ENCODE peak calls at places on chromosome 19, in six cellular contexts. One of them, this sample, is unnamed.

GRCh38 chr19:37992761-37993160 is 85.8 kb downstream of the SIPA1L3 start:
- DNase-seq in body of pancreas: no peak
- DNase-seq in breast epithelium: no peak
- DNase-seq in endodermal cell: no peak
- DNase-seq in heart right ventricle: no peak
- DNase-seq in stomach: no peak
- DNase-seq in this sample: no peak

GRCh38 chr19:10655457-10656312 is 1.5 kb downstream of the ILF3 start:
- DNase-seq in heart right ventricle: no peak
- DNase-seq in endodermal cell: peak; percentile 70
- DNase-seq in body of pancreas: peak; percentile 70
- DNase-seq in breast epithelium: no peak
- DNase-seq in stomach: no peak
- DNase-seq in this sample: no peak

GRCh38 chr19:11067356-11068113 is 21.7 kb upstream of the LDLR start:
- DNase-seq in body of pancreas: no peak
- DNase-seq in heart right ventricle: no peak
- DNase-seq in stomach: no peak
- DNase-seq in endodermal cell: no peak
- DNase-seq in breast epithelium: no peak
- DNase-seq in this sample: no peak

GRCh38 chr19:42091300-42092266 is 15.6 kb downstream of the ZNF574 start:
- DNase-seq in heart right ventricle: no peak
- DNase-seq in breast epithelium: no peak
- DNase-seq in endodermal cell: no peak
- DNase-seq in stomach: peak; percentile 62
- DNase-seq in body of pancreas: no peak
- DNase-seq in this sample: no peak

GRCh38 chr19:38298841-38299680 is 5.0 kb upstream of the C19orf33 start:
- DNase-seq in heart right ventricle: no peak
- DNase-seq in body of pancreas: no peak
- DNase-seq in endodermal cell: no peak
- DNase-seq in breast epithelium: no peak
- DNase-seq in stomach: no peak
- DNase-seq in this sample: peak; percentile 10

GRCh38 chr19:39637891-39638290 is 17.8 kb upstream of the LGALS16 start:
- DNase-seq in endodermal cell: no peak
- DNase-seq in body of pancreas: no peak
- DNase-seq in heart right ventricle: no peak
- DNase-seq in stomach: no peak
- DNase-seq in breast epithelium: no peak
- DNase-seq in this sample: no peak

GRCh38 chr19:3555653-3556422 is 1.5 kb downstream of the MFSD12 start:
- DNase-seq in body of pancreas: no peak
- DNase-seq in stomach: no peak
- DNase-seq in heart right ventricle: no peak
- DNase-seq in endodermal cell: no peak
- DNase-seq in breast epithelium: no peak
- DNase-seq in this sample: no peak

GRCh38 chr19:48558018-48558684 is 6.2 kb downstream of the SULT2B1 start:
- DNase-seq in breast epithelium: no peak
- DNase-seq in body of pancreas: peak; percentile 54
- DNase-seq in heart right ventricle: no peak
- DNase-seq in stomach: peak; percentile 80
- DNase-seq in endodermal cell: peak; percentile 80
- DNase-seq in this sample: no peak

GRCh38 chr19:34171539-34171876 is 796 bp upstream of the LSM14A start:
- DNase-seq in body of pancreas: no peak
- DNase-seq in stomach: no peak
- DNase-seq in endodermal cell: no peak
- DNase-seq in heart right ventricle: no peak
- DNase-seq in breast epithelium: no peak
- DNase-seq in this sample: peak; percentile 74

GRCh38 chr19:11019824-11020223 is 59.0 kb downstream of the SMARCA4 start:
- DNase-seq in breast epithelium: no peak
- DNase-seq in heart right ventricle: peak; percentile 26
- DNase-seq in stomach: no peak
- DNase-seq in body of pancreas: peak; percentile 19
- DNase-seq in endodermal cell: no peak
- DNase-seq in this sample: no peak

GRCh38 chr19:47487551-47488515 is 3.8 kb upstream of the KPTN start:
- DNase-seq in stomach: no peak
- DNase-seq in breast epithelium: no peak
- DNase-seq in heart right ventricle: no peak
- DNase-seq in endodermal cell: no peak
- DNase-seq in body of pancreas: no peak
- DNase-seq in this sample: no peak

GRCh38 chr19:54444737-54445136 is 4.3 kb upstream of the LENG8 start:
- DNase-seq in endodermal cell: no peak
- DNase-seq in breast epithelium: no peak
- DNase-seq in body of pancreas: peak; percentile 68
- DNase-seq in stomach: no peak
- DNase-seq in heart right ventricle: no peak
- DNase-seq in this sample: no peak

GRCh38 chr19:44607049-44607448 is 6.3 kb upstream of the IGSF23 start:
- DNase-seq in heart right ventricle: peak; percentile 50
- DNase-seq in breast epithelium: no peak
- DNase-seq in stomach: no peak
- DNase-seq in endodermal cell: no peak
- DNase-seq in body of pancreas: no peak
- DNase-seq in this sample: no peak

GRCh38 chr19:33759356-33759755 is 37.3 kb upstream of the KCTD15 start:
- DNase-seq in body of pancreas: no peak
- DNase-seq in heart right ventricle: no peak
- DNase-seq in stomach: no peak
- DNase-seq in endodermal cell: no peak
- DNase-seq in breast epithelium: no peak
- DNase-seq in this sample: no peak

GRCh38 chr19:38650180-38650775 is 2.8 kb downstream of the ACTN4 start:
- DNase-seq in endodermal cell: peak; percentile 69
- DNase-seq in heart right ventricle: no peak
- DNase-seq in stomach: peak; percentile 43
- DNase-seq in breast epithelium: no peak
- DNase-seq in body of pancreas: peak; percentile 39
- DNase-seq in this sample: no peak

GRCh38 chr19:2768365-2769132 is 14.5 kb downstream of the SGTA start:
- DNase-seq in endodermal cell: no peak
- DNase-seq in breast epithelium: no peak
- DNase-seq in stomach: no peak
- DNase-seq in body of pancreas: no peak
- DNase-seq in heart right ventricle: no peak
- DNase-seq in this sample: no peak

GRCh38 chr19:16441661-16442071 is 30.1 kb downstream of the EPS15L1 start:
- DNase-seq in stomach: no peak
- DNase-seq in endodermal cell: peak; percentile 89
- DNase-seq in breast epithelium: no peak
- DNase-seq in body of pancreas: no peak
- DNase-seq in heart right ventricle: no peak
- DNase-seq in this sample: no peak

GRCh38 chr19:28920269-28921066 is 292.5 kb downstream of the UQCRFS1 start:
- DNase-seq in endodermal cell: peak; percentile 75
- DNase-seq in heart right ventricle: no peak
- DNase-seq in body of pancreas: no peak
- DNase-seq in stomach: no peak
- DNase-seq in breast epithelium: no peak
- DNase-seq in this sample: no peak

GRCh38 chr19:50975766-50976165 is 6.4 kb upstream of the KLK6 start:
- DNase-seq in breast epithelium: peak; percentile 88
- DNase-seq in stomach: no peak
- DNase-seq in body of pancreas: no peak
- DNase-seq in endodermal cell: peak; percentile 90
- DNase-seq in heart right ventricle: no peak
- DNase-seq in this sample: no peak

GRCh38 chr19:3849092-3849491 is 19.7 kb downstream of the ZFR2 start:
- DNase-seq in body of pancreas: peak; percentile 19
- DNase-seq in endodermal cell: peak; percentile 88
- DNase-seq in breast epithelium: no peak
- DNase-seq in stomach: peak; percentile 31
- DNase-seq in heart right ventricle: peak; percentile 10
- DNase-seq in this sample: no peak

GRCh38 chr19:17021793-17022590 is 4.6 kb downstream of the CPAMD8 start:
- DNase-seq in endodermal cell: no peak
- DNase-seq in body of pancreas: no peak
- DNase-seq in breast epithelium: peak; percentile 51
- DNase-seq in heart right ventricle: no peak
- DNase-seq in stomach: no peak
- DNase-seq in this sample: no peak

GRCh38 chr19:10717356-10718204 is at the start of gene DNM2:
- DNase-seq in endodermal cell: peak; percentile 100
- DNase-seq in stomach: peak; percentile 99
- DNase-seq in heart right ventricle: peak; percentile 100
- DNase-seq in body of pancreas: peak; percentile 98
- DNase-seq in breast epithelium: peak; percentile 100
- DNase-seq in this sample: peak; percentile 100

GRCh38 chr19:2603320-2603719 is 99.2 kb downstream of the GNG7 start:
- DNase-seq in body of pancreas: no peak
- DNase-seq in heart right ventricle: peak; percentile 47
- DNase-seq in stomach: no peak
- DNase-seq in endodermal cell: peak; percentile 77
- DNase-seq in breast epithelium: no peak
- DNase-seq in this sample: no peak

GRCh38 chr19:48724796-48725753 is 5.5 kb upstream of the MAMSTR start:
- DNase-seq in breast epithelium: no peak
- DNase-seq in heart right ventricle: peak; percentile 93
- DNase-seq in stomach: no peak
- DNase-seq in body of pancreas: peak; percentile 46
- DNase-seq in endodermal cell: peak; percentile 69
- DNase-seq in this sample: peak; percentile 63

GRCh38 chr19:38534574-38534973 is 83.2 kb downstream of the MAP4K1 start:
- DNase-seq in heart right ventricle: no peak
- DNase-seq in stomach: no peak
- DNase-seq in body of pancreas: no peak
- DNase-seq in breast epithelium: no peak
- DNase-seq in endodermal cell: no peak
- DNase-seq in this sample: no peak

GRCh38 chr19:11204943-11205349 is 7.6 kb upstream of the KANK2 start:
- DNase-seq in breast epithelium: no peak
- DNase-seq in heart right ventricle: peak; percentile 48
- DNase-seq in endodermal cell: no peak
- DNase-seq in stomach: no peak
- DNase-seq in body of pancreas: peak; percentile 37
- DNase-seq in this sample: no peak

GRCh38 chr19:38210458-38210987 is 13.5 kb downstream of the DPF1 start:
- DNase-seq in stomach: no peak
- DNase-seq in breast epithelium: peak; percentile 22
- DNase-seq in heart right ventricle: peak; percentile 62
- DNase-seq in body of pancreas: peak; percentile 35
- DNase-seq in endodermal cell: peak; percentile 93
- DNase-seq in this sample: no peak

GRCh38 chr19:35860818-35861639 is 4.3 kb downstream of the KIRREL2 start:
- DNase-seq in endodermal cell: peak; percentile 98
- DNase-seq in heart right ventricle: no peak
- DNase-seq in breast epithelium: no peak
- DNase-seq in stomach: peak; percentile 48
- DNase-seq in body of pancreas: no peak
- DNase-seq in this sample: no peak

GRCh38 chr19:27741236-27741635 is 1471.7 kb downstream of the UQCRFS1 start:
- DNase-seq in endodermal cell: peak; percentile 13
- DNase-seq in heart right ventricle: no peak
- DNase-seq in breast epithelium: peak; percentile 4
- DNase-seq in body of pancreas: no peak
- DNase-seq in stomach: peak; percentile 9
- DNase-seq in this sample: no peak

GRCh38 chr19:15293751-15294505 is 38.4 kb downstream of the BRD4 start:
- DNase-seq in breast epithelium: no peak
- DNase-seq in stomach: no peak
- DNase-seq in endodermal cell: no peak
- DNase-seq in body of pancreas: no peak
- DNase-seq in heart right ventricle: no peak
- DNase-seq in this sample: peak; percentile 30
- H3K27ac ChIP-seq in breast epithelium: peak overlapping the region; percentile 37
- H3K27ac ChIP-seq in stomach: no peak overlapping the region
- H3K27ac ChIP-seq in endodermal cell: no peak overlapping the region
- H3K27ac ChIP-seq in body of pancreas: peak overlapping the region; percentile 9
- H3K27ac ChIP-seq in heart right ventricle: no peak overlapping the region
- H3K27ac ChIP-seq in this sample: peak overlapping the region; percentile 62

GRCh38 chr19:13376537-13376936 is 129.7 kb downstream of the CACNA1A start:
- DNase-seq in endodermal cell: no peak
- DNase-seq in heart right ventricle: no peak
- DNase-seq in body of pancreas: no peak
- DNase-seq in stomach: no peak
- DNase-seq in breast epithelium: no peak
- DNase-seq in this sample: no peak
- TF ChIP-seq CTCF in endodermal cell: no peak
- TF ChIP-seq CTCF in heart right ventricle: no peak
- TF ChIP-seq CTCF in body of pancreas: no peak
- TF ChIP-seq CTCF in stomach: no peak
- TF ChIP-seq CTCF in breast epithelium: no peak
- TF ChIP-seq CTCF in this sample: no peak

DNA sequence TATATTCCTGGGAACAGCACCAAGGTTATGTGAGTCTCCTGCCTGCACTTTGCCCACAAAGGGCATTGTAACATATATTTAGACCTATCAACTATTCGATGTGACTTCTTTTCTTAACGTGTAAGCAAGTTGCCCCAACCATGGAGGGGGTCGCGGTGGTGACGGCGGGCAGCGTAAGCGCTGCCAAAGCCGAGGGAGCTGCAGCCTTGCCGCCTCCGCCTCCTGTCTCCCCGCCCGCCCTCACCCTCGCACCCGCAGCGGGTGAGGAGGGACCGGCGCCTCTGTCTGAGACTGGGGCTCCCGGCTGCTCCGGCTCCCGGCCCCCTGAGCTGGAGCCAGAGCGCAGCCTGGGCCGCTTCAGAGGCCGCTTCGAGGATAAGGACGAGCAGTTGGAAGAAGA is 59.0 kb downstream of the ZNF676 start:
- DNase-seq in stomach: no peak
- DNase-seq in body of pancreas: no peak
- DNase-seq in endodermal cell: no peak
- DNase-seq in breast epithelium: no peak
- DNase-seq in heart right ventricle: no peak
- DNase-seq in this sample: no peak
- H3K9me3 ChIP-seq in stomach: peaks cover 75% of the 10 kb centered on the region
- H3K9me3 ChIP-seq in body of pancreas: no peaks in the 10 kb centered on the region
- H3K9me3 ChIP-seq in endodermal cell: peaks cover 77% of the 10 kb centered on the region
- H3K9me3 ChIP-seq in breast epithelium: peaks cover 10% of the 10 kb centered on the region
- H3K9me3 ChIP-seq in heart right ventricle: peaks cover 17% of the 10 kb centered on the region
- H3K9me3 ChIP-seq in this sample: peaks cover 15% of the 10 kb centered on the region

GRCh38 chr19:4967738-4968461 is 1.0 kb upstream of the KDM4B start:
- DNase-seq in breast epithelium: no peak
- DNase-seq in stomach: no peak
- DNase-seq in endodermal cell: no peak
- DNase-seq in body of pancreas: no peak
- DNase-seq in heart right ventricle: no peak
- DNase-seq in this sample: no peak

GRCh38 chr19:4969772-4970531 is 1.0 kb downstream of the KDM4B start:
- DNase-seq in stomach: no peak
- DNase-seq in body of pancreas: no peak
- DNase-seq in endodermal cell: peak; percentile 64
- DNase-seq in breast epithelium: no peak
- DNase-seq in heart right ventricle: no peak
- DNase-seq in this sample: no peak

GRCh38 chr19:4970558-4971423 is 1.9 kb downstream of the KDM4B start:
- DNase-seq in body of pancreas: peak; percentile 65
- DNase-seq in endodermal cell: peak; percentile 84
- DNase-seq in stomach: peak; percentile 46
- DNase-seq in heart right ventricle: no peak
- DNase-seq in breast epithelium: no peak
- DNase-seq in this sample: no peak

GRCh38 chr19:4968462-4969291 is at the start of gene KDM4B:
- DNase-seq in endodermal cell: peak; percentile 100
- DNase-seq in body of pancreas: peak; percentile 99
- DNase-seq in heart right ventricle: peak; percentile 99
- DNase-seq in stomach: peak; percentile 99
- DNase-seq in breast epithelium: peak; percentile 100
- DNase-seq in this sample: peak; percentile 99

GRCh38 chr19:4969292-4969771 is 419 bp downstream of the KDM4B start:
- DNase-seq in body of pancreas: no peak
- DNase-seq in stomach: no peak
- DNase-seq in breast epithelium: no peak
- DNase-seq in heart right ventricle: no peak
- DNase-seq in endodermal cell: no peak
- DNase-seq in this sample: no peak
- H3K27ac ChIP-seq in body of pancreas: peak overlapping the region; percentile 69
- H3K27ac ChIP-seq in stomach: peak overlapping the region; percentile 84
- H3K27ac ChIP-seq in breast epithelium: peak overlapping the region; percentile 81
- H3K27ac ChIP-seq in heart right ventricle: peak overlapping the region; percentile 44
- H3K27ac ChIP-seq in endodermal cell: no peak overlapping the region
- H3K27ac ChIP-seq in this sample: no peak overlapping the region

This sample was measured in AG04450.